ENCODE peak calls at places on chromosomes 12 and 14, in five cellular contexts. V, J, N, G and Z are unnamed samples.

GRCh38 chr12:80201908-80202307 is 102.6 kb downstream of the OTOGL start:
- DNase-seq in N (no peak), J (no peak), V (no peak), G (no peak), Z (no peak)

GRCh38 chr14:71439247-71439646 is 493.0 kb upstream of the RGS6 start:
- DNase-seq in N (no peak), G (no peak), J (no peak), V (no peak), Z (no peak)

GRCh38 chr14:92540472-92541048 is 27.0 kb downstream of the RIN3 start:
- DNase-seq in J (no peak), N (no peak), G (no peak), V (no peak), Z (no peak)

GRCh38 chr14:39247256-39247655 is 13.5 kb downstream of the MIA2 start:
- DNase-seq in N (no peak), J (no peak), G (no peak), V (no peak), Z (no peak)

GRCh38 chr12:69052613-69053408 is 119.8 kb upstream of the CPM start:
- DNase-seq in G (peak), V (no peak), N (peak), J (peak), Z (peak)

GRCh38 chr14:71266994-71267636 is 359.9 kb downstream of the PCNX1 start:
- DNase-seq in G (peak), J (no peak), V (no peak), N (no peak), Z (no peak)

GRCh38 chr12:92290016-92290685 is 144.5 kb upstream of the BTG1 start:
- DNase-seq in V (no peak), J (no peak), N (no peak), G (no peak), Z (no peak)

GRCh38 chr14:54881235-54881760 is 21.3 kb downstream of the GCH1 start:
- DNase-seq in J (no peak), N (no peak), V (no peak), G (peak), Z (no peak)

GRCh38 chr14:67882973-67883372 is 63.4 kb downstream of the RAD51B start:
- DNase-seq in J (no peak), G (no peak), N (no peak), V (no peak), Z (no peak)

GRCh38 chr14:50734950-50735697 is 67.0 kb upstream of the SAV1 start:
- DNase-seq in V (no peak), J (no peak), N (no peak), G (no peak), Z (no peak)

GRCh38 chr12:74426091-74426490 is 111.5 kb upstream of the ATXN7L3B start:
- DNase-seq in J (no peak), V (no peak), G (no peak), N (no peak), Z (no peak)

GRCh38 chr12:76915381-76916169 is 36.8 kb upstream of the CSRP2 start:
- DNase-seq in J (no peak), G (no peak), N (no peak), V (no peak), Z (no peak)

GRCh38 chr14:54291491-54292191 is 105.2 kb upstream of the CDKN3 start:
- DNase-seq in V (no peak), J (no peak), N (peak), G (no peak), Z (peak)

GRCh38 chr14:75428230-75429104 is 645 bp downstream of the JDP2 start:
- DNase-seq in V (peak), J (no peak), G (no peak), N (no peak), Z (no peak)

GRCh38 chr14:82009076-82009475 is 475.4 kb upstream of the SEL1L start:
- DNase-seq in V (peak), G (no peak), N (no peak), J (no peak), Z (peak)

GRCh38 chr14:54338696-54339317 is 58.0 kb upstream of the CDKN3 start:
- DNase-seq in N (no peak), G (no peak), V (peak), J (no peak), Z (no peak)

GRCh38 chr12:93115646-93116045 is 186.6 kb upstream of the EEA1 start:
- DNase-seq in J (no peak), G (no peak), V (no peak), N (no peak), Z (no peak)

GRCh38 chr14:91385227-91385626 is 32.4 kb downstream of the CCDC88C start:
- DNase-seq in V (no peak), J (no peak), N (no peak), G (no peak), Z (no peak)

GRCh38 chr12:15244341-15244740 is 23.1 kb upstream of the RERG start:
- DNase-seq in V (no peak), G (no peak), N (no peak), J (no peak), Z (no peak)

DNA sequence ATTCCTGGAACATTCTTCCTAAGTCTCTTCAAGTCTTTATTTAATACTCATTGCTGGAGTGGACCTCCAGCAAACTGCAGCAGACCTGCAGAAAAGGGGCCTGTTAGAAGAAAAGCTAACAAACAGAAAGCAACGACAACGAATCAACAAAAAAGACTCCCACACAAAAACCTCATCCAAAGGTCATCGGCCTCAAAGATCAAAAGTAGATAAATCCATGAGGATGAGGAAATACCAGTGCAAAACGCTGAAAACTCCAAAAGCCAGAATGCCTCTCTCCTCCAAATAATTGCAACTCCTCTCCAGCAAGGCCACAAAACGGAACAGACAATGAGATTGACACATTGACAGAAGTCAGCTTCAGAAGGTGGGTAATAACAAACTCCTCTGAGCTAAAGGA is 472.2 kb downstream of the C12orf50 start:
- DNase-seq in N (no peak), V (no peak), J (no peak), G (no peak), Z (no peak)
- TF ChIP-seq SUZ12 in N (no peak), V (no peak), J (no peak), G (no peak), Z (no peak)

GRCh38 chr14:74409441-74409840 is 16.6 kb downstream of the SYNDIG1L start:
- DNase-seq in G (no peak), V (no peak), J (no peak), N (no peak), Z (no peak)
- TF ChIP-seq SUZ12 in G (no peak), V (no peak), J (no peak), N (no peak), Z (no peak)

DNA sequence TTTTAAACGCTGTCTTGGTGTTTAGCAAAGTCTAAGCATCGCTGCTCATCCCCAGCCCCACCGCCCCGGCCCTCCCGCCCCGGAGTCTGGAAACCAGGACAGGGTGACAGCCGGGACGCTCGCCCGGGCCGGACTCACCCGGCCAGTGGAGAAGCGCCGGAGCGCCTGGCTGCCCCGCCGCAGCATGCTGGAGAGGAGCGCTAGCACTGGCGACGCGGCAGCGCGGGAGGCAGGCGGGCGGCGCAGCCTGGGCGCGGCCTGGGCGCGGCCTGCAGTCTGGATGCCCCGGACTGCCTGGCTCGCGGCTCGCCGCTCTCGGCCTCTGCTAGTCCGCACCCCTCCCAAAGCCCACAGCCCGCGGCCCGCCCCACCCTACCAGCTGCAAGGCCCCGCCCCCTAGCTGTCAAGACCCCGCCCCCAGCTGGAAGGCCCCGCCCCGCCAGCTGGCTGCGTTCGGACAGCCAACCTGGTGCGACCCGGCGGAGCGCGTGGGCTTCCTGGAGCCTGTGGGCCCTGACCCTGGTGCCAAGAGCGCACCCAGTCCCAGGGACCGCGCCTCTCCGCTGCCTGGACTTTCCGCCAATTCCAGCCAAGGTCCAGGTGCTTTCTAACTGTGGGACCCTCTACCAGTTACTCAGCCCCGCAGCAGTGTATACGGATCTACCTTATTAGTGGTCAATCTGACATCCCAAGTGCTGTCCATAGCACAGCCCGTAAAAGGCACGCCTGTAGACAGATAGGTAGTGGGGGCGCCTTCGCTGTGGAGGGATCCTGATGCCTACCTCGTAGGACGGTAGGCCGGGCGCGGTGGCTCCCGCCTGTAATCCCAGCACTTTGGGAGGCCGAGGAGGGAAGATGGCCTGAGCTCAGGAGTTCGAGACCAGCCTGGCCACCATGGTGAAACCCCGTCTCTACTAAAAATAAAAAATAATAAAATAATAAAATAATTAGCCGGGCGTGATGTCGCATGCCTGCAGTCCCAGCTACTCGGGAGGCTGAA is at the start of gene ALDH1L2:
- DNase-seq in J (peak), G (no peak), V (peak), N (peak), Z (peak)
- TF ChIP-seq SUZ12 in J (no peak), G (no peak), V (no peak), N (no peak), Z (no peak)

GRCh38 chr12:97308576-97309198 is 153.9 kb upstream of the RMST start:
- DNase-seq in V (peak), J (no peak), G (peak), N (peak), Z (no peak)
- TF ChIP-seq SUZ12 in V (no peak), J (no peak), G (no peak), N (no peak), Z (no peak)

GRCh38 chr14:96261772-96262485 is 5.9 kb downstream of the BDKRB1 start:
- DNase-seq in N (no peak), J (no peak), G (no peak), V (no peak), Z (no peak)

GRCh38 chr14:96263347-96264199 is 7.6 kb downstream of the BDKRB1 start:
- DNase-seq in N (no peak), G (no peak), J (no peak), V (no peak), Z (no peak)

GRCh38 chr14:96257900-96258299 is 1.9 kb downstream of the BDKRB1 start:
- DNase-seq in G (no peak), V (no peak), J (no peak), N (no peak), Z (no peak)

GRCh38 chr14:96261053-96261452 is 5.0 kb downstream of the BDKRB1 start:
- DNase-seq in N (no peak), V (no peak), G (no peak), J (no peak), Z (no peak)

DNA sequence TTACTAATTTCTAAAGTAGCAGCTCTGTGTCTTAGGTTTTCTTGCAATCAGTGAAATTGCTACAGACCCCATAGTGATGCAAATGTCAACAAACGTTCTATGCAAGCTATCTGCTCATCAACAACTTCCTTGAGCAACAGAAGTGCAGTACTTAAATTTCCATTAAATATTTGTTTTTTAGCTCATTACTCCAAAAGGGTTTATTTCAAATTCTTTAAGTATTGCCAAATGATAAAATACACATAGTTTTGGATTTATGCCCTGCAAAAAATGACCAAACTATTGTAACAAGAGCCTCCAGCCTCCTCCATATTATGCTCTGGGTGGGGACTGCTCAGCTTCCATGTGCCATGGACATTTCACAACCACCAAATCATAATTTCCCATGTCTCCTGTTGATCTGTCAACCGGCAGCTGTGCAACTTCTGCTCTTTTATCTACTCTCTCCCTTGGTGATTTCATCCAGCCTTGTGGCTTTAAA is 4.4 kb downstream of the BDKRB1 start:
- DNase-seq in N (no peak), J (no peak), G (no peak), V (no peak), Z (no peak)
- TF ChIP-seq SUZ12 in N (no peak), J (no peak), G (no peak), V (no peak), Z (no peak)

DNA sequence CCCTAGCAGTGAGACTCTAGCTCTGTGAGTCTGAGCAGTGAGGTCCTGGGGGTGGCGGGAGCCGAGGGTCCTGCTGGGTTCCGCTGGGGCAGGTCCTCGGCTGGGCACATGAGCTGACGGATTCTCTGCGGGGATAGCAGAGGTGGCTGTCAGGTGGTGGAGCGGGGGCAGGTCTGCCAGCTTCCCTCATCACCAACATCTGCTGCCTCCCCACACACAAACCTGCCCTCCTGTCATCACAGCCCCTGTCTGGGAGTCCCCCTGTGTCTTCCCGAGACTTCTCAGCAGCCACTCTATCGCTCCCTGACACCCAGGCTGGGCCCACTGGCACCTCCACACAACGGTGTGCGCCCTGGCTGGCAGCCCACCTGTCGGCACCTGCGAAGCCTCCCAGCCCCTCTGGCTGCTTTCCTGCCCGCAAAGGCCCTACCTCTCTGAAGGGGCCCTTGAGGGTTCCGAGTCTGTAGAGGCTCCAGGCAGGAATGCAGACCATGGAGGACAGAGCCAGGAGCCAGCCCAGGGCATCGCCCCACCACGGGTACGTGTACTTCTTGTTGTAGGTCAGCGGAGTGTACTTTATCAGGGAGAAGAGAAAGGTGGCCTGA is 7.1 kb upstream of the SLC6A12 start:
- DNase-seq in V (no peak), G (no peak), N (no peak), J (no peak), Z (no peak)
- TF ChIP-seq SUZ12 in V (no peak), G (no peak), N (no peak), J (no peak), Z (no peak)

GRCh38 chr12:90038290-90038689 is 329.7 kb upstream of the ATP2B1 start:
- DNase-seq in J (no peak), G (no peak), N (no peak), V (no peak), Z (no peak)

GRCh38 chr12:90043264-90043663 is 334.6 kb upstream of the ATP2B1 start:
- DNase-seq in N (no peak), J (no peak), G (no peak), V (no peak), Z (no peak)

GRCh38 chr12:90036641-90037040 is 328.0 kb upstream of the ATP2B1 start:
- DNase-seq in N (no peak), G (no peak), V (no peak), J (no peak), Z (no peak)

DNA sequence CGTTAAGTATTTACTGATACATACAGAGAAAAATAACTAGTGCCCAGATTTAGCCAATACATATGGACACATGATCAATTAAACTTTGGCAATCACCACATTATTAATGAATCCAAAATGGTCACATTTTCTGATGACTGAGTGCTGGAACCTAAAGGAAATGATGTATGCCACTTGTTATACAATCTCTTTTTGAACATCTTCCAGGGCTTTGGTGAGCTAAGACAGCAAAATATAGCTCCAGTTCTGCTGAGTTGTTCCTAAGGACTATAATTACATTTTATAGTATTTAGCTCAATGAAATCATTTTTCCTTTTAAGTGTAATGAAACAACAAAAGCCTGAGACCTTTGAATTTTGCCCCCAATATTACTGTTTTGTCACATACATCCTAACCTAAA is 329.1 kb upstream of the ATP2B1 start:
- DNase-seq in N (no peak), V (no peak), G (no peak), J (no peak), Z (no peak)
- TF ChIP-seq SUZ12 in N (no peak), V (no peak), G (no peak), J (no peak), Z (no peak)

DNA sequence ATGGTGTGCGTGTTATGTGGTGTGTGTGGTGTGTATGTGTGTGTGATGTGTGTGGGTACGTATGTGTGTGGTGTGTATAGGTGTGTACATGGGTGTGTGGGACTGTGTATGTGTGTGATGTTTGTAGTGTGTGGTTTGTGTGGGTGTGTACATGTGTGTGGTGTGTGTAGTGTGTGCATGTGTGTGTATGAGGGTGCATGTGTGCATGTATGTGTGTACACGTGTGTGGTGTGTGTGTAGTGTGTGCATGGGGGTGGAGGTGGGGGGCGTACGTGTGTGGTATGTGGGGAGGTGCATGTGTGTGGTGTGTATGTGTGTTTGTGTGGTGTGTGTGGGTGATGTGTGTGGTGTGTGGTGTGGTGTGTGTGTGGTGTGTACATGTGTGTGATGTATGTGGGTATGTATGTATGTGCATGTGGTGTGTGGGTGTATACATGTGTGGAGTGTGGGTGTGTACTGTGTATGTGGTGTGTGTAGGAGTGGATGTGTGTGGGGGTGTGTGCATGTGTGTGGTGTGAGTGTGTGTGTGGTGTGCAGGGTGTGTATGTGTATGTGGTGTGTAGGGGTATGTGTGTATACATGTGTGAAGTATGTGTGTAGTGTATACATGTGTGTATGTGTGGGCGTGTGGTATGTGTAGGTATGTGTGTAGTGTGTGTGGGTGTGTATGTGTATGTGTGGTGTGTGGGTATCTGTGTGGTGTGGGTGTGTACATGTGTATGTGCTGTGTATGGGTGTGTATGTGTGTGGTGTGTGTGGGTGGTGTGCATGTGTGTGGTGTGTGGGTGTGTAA is 119.8 kb upstream of the GSC start:
- DNase-seq in G (no peak), V (no peak), N (no peak), J (no peak), Z (no peak)
- TF ChIP-seq SUZ12 in G (no peak), V (no peak), N (no peak), J (no peak), Z (no peak)

DNA sequence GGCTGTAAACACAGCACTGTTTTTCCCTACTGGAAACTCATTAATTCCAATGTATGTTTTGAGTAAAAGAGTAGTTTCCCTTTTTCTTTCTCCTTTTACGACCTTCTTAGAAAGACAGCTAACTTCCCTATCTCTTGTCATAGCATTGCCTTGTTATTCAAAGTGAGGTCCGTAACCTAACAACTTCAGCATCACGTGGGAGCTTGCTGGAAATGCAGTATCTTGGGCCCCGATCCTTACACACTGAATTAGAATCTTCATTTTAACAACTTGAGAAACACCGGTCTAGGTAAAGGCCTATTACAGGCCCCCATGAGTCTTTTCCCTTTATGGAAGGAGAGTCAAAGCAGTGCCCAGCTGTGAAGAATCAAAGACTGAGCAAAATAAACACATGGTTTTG is 230.7 kb upstream of the PRKD1 start:
- DNase-seq in V (no peak), N (no peak), G (no peak), J (no peak), Z (peak)
- TF ChIP-seq SUZ12 in V (no peak), N (no peak), G (no peak), J (no peak), Z (no peak)

DNA sequence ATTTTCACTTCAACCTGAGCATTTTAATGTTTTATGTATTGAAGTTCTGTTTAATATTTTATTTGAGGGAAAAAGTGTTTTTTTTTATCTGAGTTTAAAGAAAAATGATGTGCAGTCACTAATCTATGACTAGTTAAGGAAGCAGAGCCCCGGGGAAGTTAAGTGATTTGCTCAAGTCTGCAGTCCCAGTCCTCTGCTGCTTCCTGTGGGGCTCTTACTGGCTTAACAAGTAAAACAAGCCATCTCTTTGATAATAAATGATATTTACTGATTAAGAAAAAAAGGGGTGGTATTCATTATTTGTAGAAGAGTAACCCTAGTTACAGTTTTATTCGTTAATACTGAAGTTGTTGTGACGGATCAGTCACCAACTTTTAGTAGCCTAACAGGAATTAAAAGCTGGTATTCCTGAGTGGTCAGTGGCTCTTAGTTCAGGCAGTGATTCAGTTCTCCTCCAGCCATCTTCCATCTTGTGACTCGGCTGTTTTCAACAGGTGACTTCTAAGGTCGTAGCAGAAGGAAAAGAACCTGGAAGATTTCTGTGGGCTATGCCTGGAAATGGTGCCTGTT is 21.7 kb downstream of the BICDL1 start:
- DNase-seq in N (no peak), G (no peak), J (no peak), V (no peak), Z (no peak)
- TF ChIP-seq SUZ12 in N (no peak), G (no peak), J (no peak), V (no peak), Z (no peak)